ENCODE peak calls at places on chromosomes 5 and 9, in seven cellular contexts. L, O, Q, E, X, J and R are unnamed samples.
A peak's percentile ranks its signal among the peaks of the same experiment; 100 is the strongest.

GRCh38 chr5:23675456-23675855 is 168.0 kb downstream of the PRDM9 start:
- DNase-seq in L (no peak), O (no peak), Q (no peak), E (no peak), X (no peak), J (no peak), R (no peak)

GRCh38 chr9:69198526-69199250 is 24.6 kb downstream of the TJP2 start:
- DNase-seq in L (no peak), O (no peak), Q (no peak), E (no peak), X (no peak), J (no peak), R (no peak)

GRCh38 chr5:131810510-131811249 is 13.9 kb upstream of the FNIP1 start:
- DNase-seq in L (no peak), O (no peak), Q (no peak), E (peak; percentile 50), X (no peak), J (peak; percentile 5), R (no peak)

GRCh38 chr9:120542701-120543490 is 37.1 kb downstream of the CDK5RAP2 start:
- DNase-seq in L (no peak), O (no peak), Q (no peak), E (no peak), X (no peak), J (no peak), R (no peak)

GRCh38 chr9:110971705-110972104 is 66.6 kb downstream of the LPAR1 start:
- DNase-seq in L (no peak), O (no peak), Q (no peak), E (no peak), X (no peak), J (no peak), R (no peak)

GRCh38 chr5:152542741-152543140 is 137.7 kb upstream of the NMUR2 start:
- DNase-seq in L (no peak), O (no peak), Q (no peak), E (peak; percentile 88), X (no peak), J (no peak), R (no peak)

GRCh38 chr5:169024426-169024825 is 276.5 kb downstream of the SLIT3 start:
- DNase-seq in L (no peak), O (no peak), Q (no peak), E (no peak), X (no peak), J (no peak), R (peak; percentile 10)

GRCh38 chr9:85466834-85467233 is 274.9 kb downstream of the AGTPBP1 start:
- DNase-seq in L (no peak), O (no peak), Q (no peak), E (no peak), X (no peak), J (no peak), R (no peak)

GRCh38 chr5:77168187-77168883 is 42.1 kb upstream of the PDE8B start:
- DNase-seq in L (no peak), O (no peak), Q (no peak), E (peak; percentile 27), X (no peak), J (no peak), R (peak; percentile 29)

GRCh38 chr9:136570191-136570845 is 24.5 kb upstream of the NOTCH1 start:
- DNase-seq in L (no peak), O (no peak), Q (no peak), E (no peak), X (no peak), J (no peak), R (no peak)

GRCh38 chr9:3750311-3750710 is 224.5 kb upstream of the RFX3 start:
- DNase-seq in L (no peak), O (no peak), Q (no peak), E (no peak), X (no peak), J (no peak), R (no peak)

GRCh38 chr5:170216262-170216864 is 16.4 kb upstream of the C5orf58 start:
- DNase-seq in L (no peak), O (no peak), Q (no peak), E (peak; percentile 70), X (no peak), J (no peak), R (peak; percentile 35)

GRCh38 chr5:91888810-91889209 is 505.7 kb upstream of the ARRDC3 start:
- DNase-seq in L (no peak), O (no peak), Q (no peak), E (no peak), X (no peak), J (no peak), R (no peak)

GRCh38 chr9:3825724-3826123 is 299.9 kb upstream of the RFX3 start:
- DNase-seq in L (no peak), O (no peak), Q (no peak), E (no peak), X (no peak), J (no peak), R (no peak)

GRCh38 chr5:155616779-155617392 is 603.3 kb downstream of the KIF4B start:
- DNase-seq in L (peak; percentile 8), O (peak; percentile 5), Q (peak; percentile 35), E (peak; percentile 94), X (no peak), J (no peak), R (peak; percentile 20)

GRCh38 chr5:57448751-57449150 is 33.9 kb downstream of the ACTBL2 start:
- DNase-seq in L (no peak), O (no peak), Q (no peak), E (no peak), X (no peak), J (no peak), R (no peak)

GRCh38 chr5:115831163-115831768 is 10.1 kb downstream of the ATG12 start:
- DNase-seq in L (no peak), O (no peak), Q (no peak), E (peak; percentile 62), X (no peak), J (peak; percentile 52), R (no peak)

GRCh38 chr5:39100301-39100850 is 26.2 kb upstream of the RICTOR start:
- DNase-seq in L (no peak), O (no peak), Q (no peak), E (no peak), X (no peak), J (no peak), R (no peak)

GRCh38 chr9:99822596-99823391 is 1.1 kb downstream of the NR4A3 start:
- DNase-seq in L (peak; percentile 48), O (peak; percentile 27), Q (peak; percentile 56), E (peak; percentile 87), X (peak; percentile 44), J (peak; percentile 9), R (peak; percentile 30)

GRCh38 chr5:95861221-95861857 is 38.8 kb upstream of the GLRX start:
- DNase-seq in L (no peak), O (no peak), Q (no peak), E (no peak), X (no peak), J (peak; percentile 95), R (no peak)

GRCh38 chr5:51664491-51665294 is 281.4 kb downstream of the ISL1 start:
- DNase-seq in L (no peak), O (no peak), Q (no peak), E (no peak), X (no peak), J (no peak), R (no peak)

GRCh38 chr5:155728146-155728856 is 598.7 kb upstream of the SGCD start:
- DNase-seq in L (no peak), O (no peak), Q (no peak), E (peak; percentile 88), X (no peak), J (peak; percentile 21), R (peak; percentile 52)

GRCh38 chr9:128405077-128405779 is 15.4 kb upstream of the CERCAM start:
- DNase-seq in L (no peak), O (no peak), Q (no peak), E (peak; percentile 71), X (no peak), J (no peak), R (peak; percentile 44)

GRCh38 chr5:78601622-78602314 is 46.8 kb downstream of the LHFPL2 start:
- DNase-seq in L (no peak), O (no peak), Q (no peak), E (no peak), X (no peak), J (no peak), R (no peak)

GRCh38 chr5:110785356-110785755 is 46.5 kb downstream of the SLC25A46 start:
- DNase-seq in L (no peak), O (no peak), Q (no peak), E (no peak), X (no peak), J (no peak), R (no peak)